ENCODE peak calls at places on chromosome 3, in five cellular contexts. V is K562, R is GM12878, X is HCT116, Z is SK-N-SH. G is an unnamed sample.

GRCh38 chr3:138081371-138082084 is 33.9 kb downstream of the DZIP1L start:
- DNase-seq in V (no peak), R (no peak), X (no peak), Z (no peak), G (no peak)

GRCh38 chr3:83039422-83039821 is 1278.0 kb upstream of the GBE1 start:
- DNase-seq in X (no peak), R (no peak), V (no peak), Z (no peak), G (no peak)

GRCh38 chr3:23915537-23916108 is 1.2 kb downstream of the NKIRAS1 start:
- DNase-seq in Z (peak), R (no peak), V (peak), X (no peak), G (no peak)

GRCh38 chr3:167605871-167606270 is 47.9 kb downstream of the WDR49 start:
- DNase-seq in V (no peak), R (no peak), X (no peak), Z (no peak), G (no peak)

GRCh38 chr3:100463002-100463401 is 29.4 kb upstream of the TMEM45A start:
- DNase-seq in Z (peak), X (peak), R (peak), V (peak), G (no peak)

GRCh38 chr3:59872121-59872520 is 822.3 kb upstream of the CFAP20DC start:
- DNase-seq in V (no peak), X (no peak), R (no peak), Z (no peak), G (no peak)

GRCh38 chr3:107690522-107691138 is 167.9 kb downstream of the BBX start:
- DNase-seq in R (no peak), V (peak), X (peak), Z (peak), G (no peak)

GRCh38 chr3:169116056-169116693 is 547.3 kb downstream of the MECOM start:
- DNase-seq in R (no peak), X (no peak), Z (no peak), V (no peak), G (no peak)

GRCh38 chr3:112734718-112735350 is 93.9 kb upstream of the CCDC80 start:
- DNase-seq in Z (peak), X (peak), R (peak), V (peak), G (peak)

GRCh38 chr3:143040264-143040879 is 39.0 kb downstream of the U2SURP start:
- DNase-seq in R (no peak), Z (no peak), V (no peak), X (no peak), G (no peak)

GRCh38 chr3:128698211-128699011 is 27.6 kb upstream of the RAB7A start:
- DNase-seq in V (no peak), Z (peak), X (no peak), R (no peak), G (no peak)

GRCh38 chr3:86180696-86181095 is 810.3 kb downstream of the VGLL3 start:
- DNase-seq in Z (peak), V (no peak), X (no peak), R (no peak), G (no peak)

GRCh38 chr3:117483839-117484238 is 774.3 kb downstream of the TUSC7 start:
- DNase-seq in R (no peak), Z (no peak), X (no peak), V (no peak), G (no peak)

GRCh38 chr3:117488983-117489382 is 779.4 kb downstream of the TUSC7 start:
- DNase-seq in R (no peak), X (no peak), V (no peak), Z (no peak), G (no peak)

GRCh38 chr3:117489663-117490079 is 780.1 kb downstream of the TUSC7 start:
- DNase-seq in V (no peak), X (no peak), Z (no peak), R (no peak), G (no peak)

GRCh38 chr3:117486709-117487394 is 777.3 kb downstream of the TUSC7 start:
- DNase-seq in X (no peak), R (peak), Z (peak), V (no peak), G (no peak)

GRCh38 chr3:117485841-117486240 is 776.3 kb downstream of the TUSC7 start:
- DNase-seq in V (no peak), R (peak), Z (no peak), X (no peak), G (no peak)
- TF ChIP-seq JUND in V (no peak), R (no peak), Z (no peak), X (no peak), G (no peak)

DNA sequence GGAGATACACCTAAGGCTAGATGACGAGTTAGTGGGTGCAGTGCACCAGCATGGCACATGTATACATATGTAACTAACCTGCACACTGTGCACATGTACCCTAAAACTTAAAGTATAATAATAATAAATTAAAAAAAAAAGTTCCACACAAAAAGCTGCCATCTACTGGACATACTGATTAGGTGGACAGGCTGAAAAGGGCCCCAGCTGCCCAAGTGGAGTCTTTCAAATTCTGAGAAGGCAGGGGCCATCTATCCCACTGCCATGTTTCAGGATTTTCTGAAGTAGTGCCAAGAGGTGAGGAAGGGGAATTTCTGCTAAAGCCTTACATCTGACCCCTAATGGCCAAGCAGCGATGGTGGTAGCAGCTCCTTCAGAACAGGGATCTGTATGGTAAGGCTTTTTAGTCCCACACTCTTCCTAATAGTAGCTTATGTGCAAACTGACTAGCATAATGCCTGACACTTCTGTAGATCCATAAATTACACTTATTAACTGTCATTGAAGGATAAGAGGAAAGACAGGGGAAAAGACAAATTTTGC is 7.7 kb downstream of the FSTL1 start:
- DNase-seq in X (no peak), V (peak), Z (no peak), R (no peak), G (no peak)
- TF ChIP-seq SIN3A in X (no peak), V (no peak), Z (no peak), R (no peak), G (no peak)

DNA sequence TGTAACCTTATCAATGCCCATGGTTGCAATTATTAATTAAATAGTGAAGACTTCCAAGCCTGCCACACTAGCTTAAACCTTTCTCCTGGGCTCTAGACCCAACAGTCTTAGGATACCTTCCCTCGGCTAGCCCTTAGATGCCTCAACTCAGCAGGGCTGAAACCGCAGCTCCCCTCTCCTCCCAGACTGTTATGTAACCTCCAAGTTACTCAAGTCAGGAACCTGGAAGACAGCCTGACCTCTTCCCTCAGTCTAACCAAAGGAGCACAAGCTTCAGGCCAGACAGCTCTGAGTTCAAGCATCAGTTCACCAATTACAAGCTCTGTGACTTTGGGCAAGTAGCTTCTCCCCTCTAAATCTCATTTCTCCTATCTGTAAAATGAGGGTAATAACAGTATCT is 70.5 kb upstream of the HACD2 start:
- DNase-seq in Z (no peak), V (no peak), R (no peak), X (no peak), G (no peak)
- TF ChIP-seq JUND in Z (no peak), V (no peak), R (no peak), X (no peak), G (no peak)

GRCh38 chr3:26484140-26484539 is 138.4 kb upstream of the LRRC3B start:
- DNase-seq in V (no peak), Z (peak), X (no peak), R (no peak), G (peak)
- TF ChIP-seq SIN3A in V (no peak), Z (no peak), X (no peak), R (no peak), G (no peak)

DNA sequence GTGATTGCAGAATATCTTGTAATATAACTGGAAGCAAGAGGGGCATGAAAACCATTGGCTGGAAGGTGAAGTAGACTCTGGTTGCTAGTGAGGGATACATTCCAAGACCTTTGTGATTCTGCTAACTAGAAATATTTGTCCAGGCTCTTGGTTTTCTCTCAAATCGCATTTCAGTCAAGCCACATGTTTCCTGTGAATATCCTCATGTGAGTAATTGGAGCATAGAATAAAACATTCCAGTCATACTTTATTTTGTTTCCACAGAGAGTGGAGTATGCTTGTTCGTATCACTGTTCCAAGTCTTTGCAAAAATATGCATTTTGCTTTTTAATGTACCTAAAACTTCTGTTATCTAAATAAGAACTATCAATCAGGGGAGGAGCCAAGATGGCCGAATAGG is 850.0 kb downstream of the EPHA3 start:
- DNase-seq in V (no peak), R (no peak), X (no peak), Z (no peak), G (no peak)
- TF ChIP-seq JUND in V (no peak), R (no peak), X (no peak), Z (no peak), G (no peak)

GRCh38 chr3:27344192-27344591 is 25.0 kb downstream of the NEK10 start:
- DNase-seq in Z (no peak), R (no peak), V (no peak), X (no peak), G (no peak)

GRCh38 chr3:27335571-27335970 is 33.6 kb downstream of the NEK10 start:
- DNase-seq in R (no peak), Z (no peak), V (no peak), X (no peak), G (no peak)

GRCh38 chr3:27345045-27345444 is 24.1 kb downstream of the NEK10 start:
- DNase-seq in X (no peak), V (no peak), R (no peak), Z (no peak), G (no peak)

GRCh38 chr3:27342279-27342678 is 26.9 kb downstream of the NEK10 start:
- DNase-seq in Z (no peak), V (no peak), R (no peak), X (no peak), G (no peak)

GRCh38 chr3:27340524-27340923 is 28.7 kb downstream of the NEK10 start:
- DNase-seq in X (no peak), Z (no peak), R (no peak), V (no peak), G (no peak)
- TF ChIP-seq SIN3A in X (no peak), Z (no peak), R (no peak), V (no peak), G (no peak)

DNA sequence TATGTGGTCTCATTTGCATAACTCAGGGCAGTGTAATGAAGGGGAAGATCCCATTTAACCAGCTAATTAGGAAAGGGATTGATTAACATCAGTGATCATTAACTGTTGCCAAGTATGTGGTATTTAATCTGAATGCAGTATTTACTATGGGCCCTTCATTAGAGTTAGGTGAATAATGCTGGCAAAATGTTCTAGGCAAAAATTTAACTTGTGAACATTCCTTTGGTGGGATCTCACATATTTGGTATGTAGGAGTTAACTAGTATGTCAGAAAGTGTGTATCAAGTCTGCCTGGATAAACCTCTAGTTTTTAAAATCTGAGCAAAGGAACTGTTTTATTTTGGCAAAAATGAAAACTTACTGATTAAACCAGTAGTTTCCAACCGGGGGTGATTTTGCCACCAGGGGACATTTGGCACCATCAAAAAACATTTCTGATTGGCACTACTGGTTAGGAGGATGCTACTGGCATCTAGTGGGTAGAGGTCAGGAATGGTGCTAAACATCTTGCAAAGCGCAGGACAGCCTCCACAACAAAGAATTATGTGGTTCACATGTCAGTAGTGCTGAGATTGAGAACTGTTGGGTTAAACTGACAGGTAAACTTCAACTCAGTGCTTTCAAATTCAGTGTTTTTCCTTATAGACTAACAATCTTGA is 22.5 kb downstream of the LRTM1 start:
- DNase-seq in V (no peak), Z (no peak), R (no peak), X (no peak), G (no peak)
- TF ChIP-seq JUND in V (no peak), Z (no peak), R (no peak), X (no peak), G (no peak)

DNA sequence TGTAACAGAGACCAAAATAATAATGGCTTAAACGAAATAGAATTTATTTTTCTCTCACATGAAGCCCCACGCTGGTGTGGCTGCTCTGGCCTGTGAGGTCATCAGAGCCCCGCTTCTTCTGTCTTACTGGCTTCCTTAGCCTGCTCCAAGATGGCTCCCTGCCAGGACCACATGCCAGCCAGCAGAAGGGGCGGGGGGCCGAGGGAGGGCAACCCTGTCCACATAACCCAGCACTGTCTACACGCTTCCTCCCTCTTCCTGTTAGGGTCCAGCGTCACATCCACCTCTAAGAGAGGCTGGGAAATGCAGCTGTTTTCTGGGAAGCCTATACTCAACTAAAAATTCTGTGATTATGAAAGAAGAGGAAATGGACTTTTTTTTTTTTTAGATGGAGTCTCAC is 107.9 kb upstream of the DLG1 start:
- DNase-seq in Z (peak), R (no peak), X (no peak), V (peak), G (no peak)
- TF ChIP-seq SIN3A in Z (no peak), R (no peak), X (no peak), V (no peak), G (no peak)

G was measured in H1.